ENCODE peak calls at places on chromosomes 5 and 9, in six cellular contexts. O is posterior vena cava, J is MV-4-11, B is left colon, S is C1 segment of cervical spinal cord, C is IMR-90. X is an unnamed sample.

GRCh38 chr9:134660407-134660806 is 18.8 kb downstream of the COL5A1 start:
- DNase-seq in O (no peak), J (peak; percentile 4), B (no peak), S (no peak), C (no peak), X (no peak)

GRCh38 chr5:139744471-139745120 is 51.0 kb upstream of the PSD2 start:
- DNase-seq in O (no peak), J (no peak), B (no peak), S (no peak), C (no peak), X (no peak)

GRCh38 chr9:124209279-124209678 is 48.5 kb upstream of the NEK6 start:
- DNase-seq in O (peak; percentile 35), J (no peak), B (no peak), S (no peak), C (no peak), X (no peak)

GRCh38 chr5:3187846-3188425 is 407.7 kb upstream of the IRX1 start:
- DNase-seq in O (no peak), J (no peak), B (no peak), S (no peak), C (no peak), X (no peak)

GRCh38 chr5:175582697-175583096 is 75.2 kb upstream of the HRH2 start:
- DNase-seq in O (no peak), J (no peak), B (no peak), S (no peak), C (no peak), X (no peak)

GRCh38 chr9:133771486-133772482 is 33.6 kb upstream of the SARDH start:
- DNase-seq in O (peak; percentile 64), J (no peak), B (peak; percentile 18), S (no peak), C (no peak), X (no peak)

GRCh38 chr5:115179068-115179958 is 9.6 kb upstream of the TRIM36 start:
- DNase-seq in O (no peak), J (no peak), B (no peak), S (no peak), C (no peak), X (peak; percentile 24)

GRCh38 chr9:100602302-100602930 is 24.5 kb downstream of the CAVIN4 start:
- DNase-seq in O (no peak), J (peak; percentile 15), B (no peak), S (peak; percentile 5), C (peak; percentile 54), X (peak; percentile 60)

GRCh38 chr5:40991168-40991980 is 79.8 kb downstream of the MROH2B start:
- DNase-seq in O (peak; percentile 82), J (no peak), B (peak; percentile 40), S (peak; percentile 4), C (peak; percentile 86), X (peak; percentile 51)

GRCh38 chr9:105656131-105656921 is 5.9 kb upstream of the TAL2 start:
- DNase-seq in O (no peak), J (no peak), B (no peak), S (no peak), C (no peak), X (no peak)

GRCh38 chr5:24385070-24385469 is 259.7 kb downstream of the CDH10 start:
- DNase-seq in O (no peak), J (no peak), B (no peak), S (no peak), C (no peak), X (no peak)

GRCh38 chr9:5784526-5785315 is 48.2 kb downstream of the ERMP1 start:
- DNase-seq in O (no peak), J (no peak), B (no peak), S (no peak), C (no peak), X (peak; percentile 80)

GRCh38 chr5:5340206-5340729 is 82.2 kb upstream of the ICE1 start:
- DNase-seq in O (peak; percentile 92), J (peak; percentile 64), B (peak; percentile 34), S (no peak), C (peak; percentile 83), X (peak; percentile 96)

GRCh38 chr9:94865599-94866456 is 139.3 kb downstream of the AOPEP start:
- DNase-seq in O (peak; percentile 86), J (no peak), B (no peak), S (peak; percentile 12), C (peak; percentile 84), X (peak; percentile 62)

X was measured in mesenchymal stem cell.